ENCODE peak calls at places on chromosomes 1 and 21, in four cellular contexts. F is astrocyte of the spinal cord, J is esophagus squamous epithelium, G is left ventricle myocardium inferior. Z is an unnamed sample.

GRCh38 chr1:166947398-166948043 is 27.8 kb downstream of the ILDR2 start:
- DNase-seq in G (peak), J (no peak), F (peak), Z (no peak)

GRCh38 chr1:182395911-182396310 is 4.3 kb upstream of the GLUL start:
- DNase-seq in G (no peak), J (no peak), F (no peak), Z (no peak)

GRCh38 chr1:115456441-115456961 is 118.5 kb upstream of the NGF start:
- DNase-seq in J (no peak), G (no peak), F (peak), Z (no peak)

GRCh38 chr1:32521165-32521564 is 18.1 kb upstream of the ZBTB8A start:
- DNase-seq in G (no peak), F (no peak), J (no peak), Z (no peak)

GRCh38 chr1:239778221-239778813 is 313.4 kb upstream of the FMN2 start:
- DNase-seq in G (no peak), J (no peak), F (no peak), Z (no peak)

GRCh38 chr21:43277481-43278351 is 108.9 kb downstream of the CRYAA start:
- DNase-seq in F (no peak), G (peak), J (no peak), Z (no peak)

GRCh38 chr1:66933887-66934700 is 9.3 kb downstream of the MIER1 start:
- DNase-seq in F (no peak), J (no peak), G (no peak), Z (no peak)

GRCh38 chr1:6287431-6287886 is 26.6 kb upstream of the GPR153 start:
- DNase-seq in F (no peak), J (no peak), G (no peak), Z (no peak)

GRCh38 chr21:17709266-17709611 is 96.5 kb upstream of the BTG3 start:
- DNase-seq in G (no peak), J (no peak), F (no peak), Z (no peak)

GRCh38 chr1:175537571-175537970 is 205.8 kb downstream of the TNR start:
- DNase-seq in F (no peak), J (no peak), G (no peak), Z (no peak)

GRCh38 chr21:17118638-17119384 is 394.0 kb upstream of the CXADR start:
- DNase-seq in G (peak), F (no peak), J (no peak), Z (no peak)

GRCh38 chr1:172909606-172910326 is 141.0 kb downstream of the TNFSF18 start:
- DNase-seq in G (no peak), F (peak), J (no peak), Z (no peak)

GRCh38 chr1:209387969-209388329 is 195.6 kb upstream of the CAMK1G start:
- DNase-seq in J (no peak), G (no peak), F (no peak), Z (no peak)

GRCh38 chr1:33244143-33244808 is 12.0 kb upstream of the ZNF362 start:
- DNase-seq in F (peak), J (no peak), G (no peak), Z (no peak)

GRCh38 chr1:221458430-221459156 is 283.3 kb downstream of the DUSP10 start:
- DNase-seq in G (no peak), F (peak), J (no peak), Z (no peak)

GRCh38 chr1:236515443-236515958 is 8.3 kb upstream of the LGALS8 start:
- DNase-seq in J (no peak), F (no peak), G (no peak), Z (no peak)

GRCh38 chr1:215637041-215637573 is 70.0 kb downstream of the KCTD3 start:
- DNase-seq in G (no peak), F (peak), J (no peak), Z (no peak)

GRCh38 chr1:15929258-15929935 is 46.5 kb downstream of the ZBTB17 start:
- DNase-seq in F (no peak), G (no peak), J (no peak), Z (no peak)

GRCh38 chr1:227729881-227730629 is 5.0 kb downstream of the JMJD4 start:
- DNase-seq in G (no peak), F (peak), J (no peak), Z (no peak)

GRCh38 chr1:47325530-47325929 is 8.1 kb upstream of the CMPK1 start:
- DNase-seq in G (no peak), J (no peak), F (no peak), Z (no peak)

GRCh38 chr1:61301824-61302652 is 219.7 kb downstream of the NFIA start:
- DNase-seq in F (peak), G (no peak), J (no peak), Z (no peak)

Z was measured in cerebellar nuclear complex.